ENCODE peak calls at places on chromosomes 16 and 17, in six cellular contexts. K, J, L, M, P and D are unnamed samples.
A peak's percentile ranks its signal among the peaks of the same experiment; 100 is the strongest.

GRCh38 chr17:45223541-45224528 is 2.1 kb downstream of the FMNL1 start:
- DNase-seq in M (no peak), P (no peak), J (no peak), K (no peak), L (no peak), D (no peak)

GRCh38 chr17:76000016-76000754 is 470 bp upstream of the CDK3 start:
- DNase-seq in M (no peak), K (no peak), P (no peak), L (peak; percentile 17), J (no peak), D (no peak)

GRCh38 chr16:25014500-25015147 is 545 bp downstream of the ARHGAP17 start:
- DNase-seq in M (peak; percentile 50), K (peak; percentile 60), P (no peak), L (peak; percentile 8), J (peak; percentile 12), D (peak; percentile 54)

GRCh38 chr17:18070861-18071340 is 16.8 kb upstream of the DRG2 start:
- DNase-seq in K (peak; percentile 41), P (no peak), J (peak; percentile 14), M (no peak), L (no peak), D (peak; percentile 64)

GRCh38 chr17:64920419-64921172 is 1.3 kb upstream of the LRRC37A3 start:
- DNase-seq in P (no peak), M (no peak), K (peak; percentile 9), L (no peak), J (no peak), D (no peak)

GRCh38 chr16:28264656-28265055 is 27.7 kb upstream of the SBK1 start:
- DNase-seq in K (peak; percentile 23), J (peak; percentile 56), M (no peak), L (no peak), P (no peak), D (peak; percentile 4)

GRCh38 chr17:48457080-48457836 is 27.2 kb upstream of the SKAP1 start:
- DNase-seq in P (peak; percentile 32), K (peak; percentile 53), M (peak; percentile 16), J (peak; percentile 42), L (peak; percentile 51), D (peak; percentile 58)

GRCh38 chr16:728131-728889 is 1.4 kb downstream of the HAGHL start:
- DNase-seq in J (peak; percentile 29), L (peak; percentile 82), K (peak; percentile 74), P (no peak), M (no peak), D (peak; percentile 81)

GRCh38 chr16:77199211-77199610 is at the start of gene SYCE1L:
- DNase-seq in K (no peak), J (no peak), P (no peak), L (no peak), M (no peak), D (no peak)

GRCh38 chr17:38751144-38751802 is 1.3 kb upstream of the PSMB3 start:
- DNase-seq in J (peak; percentile 46), K (no peak), L (peak; percentile 39), P (no peak), M (no peak), D (no peak)

GRCh38 chr16:12063004-12063395 is 86.5 kb downstream of the SNX29 start:
- DNase-seq in L (no peak), P (no peak), M (no peak), J (no peak), K (no peak), D (no peak)

GRCh38 chr17:56031636-56032035 is 121.6 kb upstream of the ANKFN1 start:
- DNase-seq in L (no peak), K (no peak), M (no peak), P (no peak), J (no peak), D (no peak)